ENCODE peak calls at places on chromosome 20, in five cellular contexts. Q is K562, K is HepG2, S is H1, G is GM12878. J is an unnamed sample.

GRCh38 chr20:62104234-62104789 is 18.0 kb upstream of the LSM14B start:
- DNase-seq in G (no peak), S (no peak), K (no peak), Q (no peak), J (no peak)

GRCh38 chr20:31869942-31870702 is at the start of the genes DUSP15 and TTLL9:
- DNase-seq in S (peak; percentile 79), Q (no peak), K (no peak), G (no peak), J (no peak)

GRCh38 chr20:40669692-40670091 is 19.3 kb downstream of the MAFB start:
- DNase-seq in G (no peak), Q (no peak), S (no peak), K (no peak), J (no peak)

GRCh38 chr20:24370911-24371695 is 98.3 kb upstream of the SYNDIG1 start:
- DNase-seq in G (no peak), S (no peak), K (no peak), Q (no peak), J (no peak)

GRCh38 chr20:51542033-51542893 is at the start of gene NFATC2:
- DNase-seq in G (no peak), S (peak; percentile 77), Q (peak; percentile 96), K (peak; percentile 65), J (no peak)

GRCh38 chr20:53002786-53003185 is 30.6 kb downstream of the TSHZ2 start:
- DNase-seq in S (no peak), G (no peak), K (no peak), Q (no peak), J (no peak)

GRCh38 chr20:33474963-33475362 is 14.9 kb upstream of the CBFA2T2 start:
- DNase-seq in K (no peak), Q (no peak), S (no peak), G (no peak), J (no peak)

GRCh38 chr20:891121-892080 is 24.7 kb downstream of the ANGPT4 start:
- DNase-seq in S (no peak), K (no peak), G (peak; percentile 37), Q (no peak), J (no peak)

GRCh38 chr20:3115190-3116107 is 30.9 kb upstream of the AVP start:
- DNase-seq in K (peak; percentile 72), G (peak; percentile 2), Q (peak; percentile 67), S (peak; percentile 64), J (peak; percentile 22)

GRCh38 chr20:53738039-53738944 is 144.7 kb upstream of the ZNF217 start:
- DNase-seq in Q (peak; percentile 66), S (no peak), K (peak; percentile 88), G (no peak), J (no peak)

GRCh38 chr20:35014537-35014936 is 58.9 kb downstream of the MYH7B start:
- DNase-seq in K (no peak), S (no peak), Q (no peak), G (no peak), J (no peak)

GRCh38 chr20:34881689-34882088 is 5.3 kb downstream of the ACSS2 start:
- DNase-seq in Q (no peak), S (no peak), G (no peak), K (no peak), J (no peak)

GRCh38 chr20:34084227-34084923 is 27.7 kb downstream of the EIF2S2 start:
- DNase-seq in G (no peak), K (no peak), Q (no peak), S (no peak), J (no peak)

GRCh38 chr20:50574586-50574985 is 64.4 kb downstream of the PTPN1 start:
- DNase-seq in K (no peak), Q (no peak), G (no peak), S (no peak), J (no peak)

GRCh38 chr20:48538058-48538825 is 289.6 kb downstream of the PREX1 start:
- DNase-seq in Q (no peak), S (no peak), K (peak; percentile 37), G (no peak), J (peak; percentile 6)

GRCh38 chr20:20466341-20466879 is 98.5 kb downstream of the INSM1 start:
- DNase-seq in S (no peak), Q (no peak), G (peak; percentile 92), K (no peak), J (no peak)
- TF ChIP-seq ATF3 in S (no peak), Q (no peak), G (no peak), K (no peak), J (no peak)

GRCh38 chr20:63657937-63658748 is at the start of gene RTEL1:
- DNase-seq in G (peak; percentile 59), S (peak; percentile 96), Q (peak; percentile 92), K (peak; percentile 93), J (peak; percentile 80)
- TF ChIP-seq CTCF in G (no peak), S (no peak), Q (no peak), K (no peak), J (no peak)

DNA sequence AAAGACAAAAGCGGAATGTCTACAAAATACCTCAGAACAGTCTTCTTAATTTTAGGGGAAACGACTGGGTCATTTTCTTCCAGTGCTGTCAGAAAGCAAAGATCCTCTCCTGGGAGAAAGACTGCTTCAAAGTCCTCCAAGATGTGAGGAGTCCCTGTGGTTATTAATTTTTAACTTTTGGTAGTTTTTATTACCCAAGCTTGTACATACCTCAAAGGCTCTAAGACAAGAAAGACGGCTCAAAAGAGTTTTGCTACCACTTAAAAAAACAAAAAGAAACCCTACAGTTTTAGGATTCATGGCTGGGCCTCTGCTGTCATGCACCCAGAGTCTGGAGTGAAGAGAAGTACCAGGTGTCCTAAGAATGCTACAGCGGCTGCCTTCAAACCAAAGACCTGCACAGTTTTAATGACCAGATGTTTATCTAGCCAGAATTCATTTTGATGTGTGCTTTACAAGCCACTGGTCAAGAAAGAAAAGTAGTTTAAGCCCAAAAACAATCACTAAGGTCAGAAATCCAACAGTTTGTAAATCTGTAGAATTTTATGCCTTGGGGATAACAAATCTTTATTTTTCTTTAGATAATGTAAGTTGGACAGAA is 56.2 kb upstream of the APCDD1L start:
- DNase-seq in Q (no peak), G (no peak), S (no peak), K (no peak), J (no peak)
- H3K27ac ChIP-seq in Q (no peak overlapping the region), G (no peak overlapping the region), S (no peak overlapping the region), K (no peak overlapping the region), J (no peak overlapping the region)

DNA sequence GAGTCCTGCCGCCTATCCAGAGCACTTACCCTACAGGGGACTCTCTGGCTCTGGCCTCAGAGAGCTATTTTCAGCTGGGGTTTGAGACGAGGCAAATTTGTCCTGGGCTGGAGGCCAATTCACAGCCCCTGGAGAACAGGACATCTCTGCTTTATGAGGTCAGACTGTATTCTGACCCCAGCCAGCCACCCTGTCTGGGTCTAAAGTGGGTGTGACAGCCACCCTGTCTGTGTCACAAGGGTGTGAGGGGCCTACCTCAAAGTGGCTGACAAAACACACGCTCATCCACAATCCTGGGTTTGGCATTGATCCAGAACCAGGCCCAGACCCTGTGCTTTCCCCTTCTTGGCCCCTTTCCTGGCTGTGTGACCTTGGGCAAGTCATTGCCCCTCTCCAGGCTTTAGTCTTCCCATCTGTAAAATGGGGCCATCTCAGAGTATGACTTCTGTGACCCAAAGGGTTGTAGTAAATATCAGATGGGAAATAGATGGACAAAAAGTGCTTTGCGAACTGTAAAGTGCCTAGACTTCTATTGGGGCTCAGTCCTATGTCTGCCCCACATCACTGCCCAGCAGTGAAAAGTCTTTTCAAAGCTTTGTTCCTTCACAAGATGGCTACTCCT is 44.1 kb upstream of the TGM2 start:
- DNase-seq in Q (no peak), K (no peak), S (no peak), G (no peak), J (no peak)
- TF ChIP-seq ATF3 in Q (no peak), K (no peak), S (no peak), G (no peak), J (no peak)